ENCODE peak calls at places on chromosomes 5 and 9, in nine cellular contexts. One of them, this sample, is unnamed.

GRCh38 chr9:14836885-14837284 is 73.3 kb downstream of the FREM1 start:
- DNase-seq in AG09309: no peak
- DNase-seq in GM12865: no peak
- DNase-seq in brain microvascular endothelial cell: no peak
- DNase-seq in left ventricle myocardium inferior: no peak
- DNase-seq in A673: no peak
- DNase-seq in right atrium auricular region: no peak
- DNase-seq in HFFc6: no peak
- DNase-seq in progenitor cell of endocrine pancreas: no peak
- DNase-seq in this sample: no peak

GRCh38 chr9:36849943-36850342 is 184.1 kb downstream of the PAX5 start:
- DNase-seq in AG09309: no peak
- DNase-seq in GM12865: no peak
- DNase-seq in brain microvascular endothelial cell: no peak
- DNase-seq in left ventricle myocardium inferior: no peak
- DNase-seq in A673: no peak
- DNase-seq in right atrium auricular region: no peak
- DNase-seq in HFFc6: no peak
- DNase-seq in progenitor cell of endocrine pancreas: no peak
- DNase-seq in this sample: no peak

GRCh38 chr9:117080996-117081395 is 333.9 kb downstream of the ASTN2 start:
- DNase-seq in AG09309: no peak
- DNase-seq in GM12865: no peak
- DNase-seq in brain microvascular endothelial cell: no peak
- DNase-seq in left ventricle myocardium inferior: no peak
- DNase-seq in A673: no peak
- DNase-seq in right atrium auricular region: no peak
- DNase-seq in HFFc6: no peak
- DNase-seq in progenitor cell of endocrine pancreas: no peak
- DNase-seq in this sample: no peak

GRCh38 chr5:35172526-35172925 is 57.8 kb downstream of the PRLR start:
- DNase-seq in AG09309: no peak
- DNase-seq in GM12865: no peak
- DNase-seq in brain microvascular endothelial cell: no peak
- DNase-seq in left ventricle myocardium inferior: no peak
- DNase-seq in A673: no peak
- DNase-seq in right atrium auricular region: no peak
- DNase-seq in HFFc6: no peak
- DNase-seq in progenitor cell of endocrine pancreas: no peak
- DNase-seq in this sample: no peak

GRCh38 chr5:126972062-126972895 is 58.1 kb downstream of the MARCHF3 start:
- DNase-seq in AG09309: no peak
- DNase-seq in GM12865: peak
- DNase-seq in brain microvascular endothelial cell: no peak
- DNase-seq in left ventricle myocardium inferior: no peak
- DNase-seq in A673: no peak
- DNase-seq in right atrium auricular region: no peak
- DNase-seq in HFFc6: no peak
- DNase-seq in progenitor cell of endocrine pancreas: no peak
- DNase-seq in this sample: no peak

GRCh38 chr9:137666505-137666809 is 47.7 kb downstream of the EHMT1 start:
- DNase-seq in AG09309: no peak
- DNase-seq in GM12865: no peak
- DNase-seq in brain microvascular endothelial cell: no peak
- DNase-seq in left ventricle myocardium inferior: peak
- DNase-seq in A673: no peak
- DNase-seq in right atrium auricular region: no peak
- DNase-seq in HFFc6: no peak
- DNase-seq in progenitor cell of endocrine pancreas: no peak
- DNase-seq in this sample: no peak

GRCh38 chr9:113650207-113651131 is 186.9 kb downstream of the RGS3 start:
- DNase-seq in AG09309: no peak
- DNase-seq in GM12865: no peak
- DNase-seq in brain microvascular endothelial cell: peak
- DNase-seq in left ventricle myocardium inferior: no peak
- DNase-seq in A673: no peak
- DNase-seq in right atrium auricular region: no peak
- DNase-seq in HFFc6: peak
- DNase-seq in progenitor cell of endocrine pancreas: no peak
- DNase-seq in this sample: no peak

GRCh38 chr9:76615149-76615548 is 149.1 kb upstream of the PCA3 start:
- DNase-seq in AG09309: no peak
- DNase-seq in GM12865: no peak
- DNase-seq in brain microvascular endothelial cell: no peak
- DNase-seq in left ventricle myocardium inferior: no peak
- DNase-seq in A673: no peak
- DNase-seq in right atrium auricular region: no peak
- DNase-seq in HFFc6: no peak
- DNase-seq in progenitor cell of endocrine pancreas: no peak
- DNase-seq in this sample: no peak

GRCh38 chr5:132663771-132664695 is 6.1 kb downstream of the IL13 start:
- DNase-seq in AG09309: no peak
- DNase-seq in GM12865: peak
- DNase-seq in brain microvascular endothelial cell: no peak
- DNase-seq in left ventricle myocardium inferior: no peak
- DNase-seq in A673: no peak
- DNase-seq in right atrium auricular region: no peak
- DNase-seq in HFFc6: no peak
- DNase-seq in progenitor cell of endocrine pancreas: no peak
- DNase-seq in this sample: no peak

GRCh38 chr9:95756101-95756500 is 119.4 kb upstream of the ERCC6L2 start:
- DNase-seq in AG09309: no peak
- DNase-seq in GM12865: no peak
- DNase-seq in brain microvascular endothelial cell: no peak
- DNase-seq in left ventricle myocardium inferior: no peak
- DNase-seq in A673: no peak
- DNase-seq in right atrium auricular region: no peak
- DNase-seq in HFFc6: no peak
- DNase-seq in progenitor cell of endocrine pancreas: no peak
- DNase-seq in this sample: no peak

GRCh38 chr9:131559416-131560000 is 14.2 kb downstream of the PRRT1B start:
- DNase-seq in AG09309: no peak
- DNase-seq in GM12865: no peak
- DNase-seq in brain microvascular endothelial cell: no peak
- DNase-seq in left ventricle myocardium inferior: no peak
- DNase-seq in A673: no peak
- DNase-seq in right atrium auricular region: no peak
- DNase-seq in HFFc6: no peak
- DNase-seq in progenitor cell of endocrine pancreas: no peak
- DNase-seq in this sample: no peak

GRCh38 chr5:112106878-112107277 is 312.2 kb downstream of the EPB41L4A start:
- DNase-seq in AG09309: no peak
- DNase-seq in GM12865: no peak
- DNase-seq in brain microvascular endothelial cell: no peak
- DNase-seq in left ventricle myocardium inferior: no peak
- DNase-seq in A673: no peak
- DNase-seq in right atrium auricular region: no peak
- DNase-seq in HFFc6: no peak
- DNase-seq in progenitor cell of endocrine pancreas: no peak
- DNase-seq in this sample: no peak

GRCh38 chr5:124747770-124748686 is 1.6 kb upstream of the ZNF608 start:
- DNase-seq in AG09309: no peak
- DNase-seq in GM12865: peak
- DNase-seq in brain microvascular endothelial cell: no peak
- DNase-seq in left ventricle myocardium inferior: no peak
- DNase-seq in A673: peak
- DNase-seq in right atrium auricular region: no peak
- DNase-seq in HFFc6: no peak
- DNase-seq in progenitor cell of endocrine pancreas: no peak
- DNase-seq in this sample: no peak

GRCh38 chr5:3905031-3905430 is 309.4 kb downstream of the IRX1 start:
- DNase-seq in AG09309: no peak
- DNase-seq in GM12865: no peak
- DNase-seq in brain microvascular endothelial cell: no peak
- DNase-seq in left ventricle myocardium inferior: no peak
- DNase-seq in A673: no peak
- DNase-seq in right atrium auricular region: no peak
- DNase-seq in HFFc6: no peak
- DNase-seq in progenitor cell of endocrine pancreas: no peak
- DNase-seq in this sample: no peak

GRCh38 chr9:7216004-7216821 is 458.4 kb downstream of the KDM4C start:
- DNase-seq in AG09309: peak
- DNase-seq in GM12865: no peak
- DNase-seq in brain microvascular endothelial cell: peak
- DNase-seq in left ventricle myocardium inferior: no peak
- DNase-seq in A673: no peak
- DNase-seq in right atrium auricular region: no peak
- DNase-seq in HFFc6: no peak
- DNase-seq in progenitor cell of endocrine pancreas: no peak
- DNase-seq in this sample: no peak

GRCh38 chr9:82961504-82962125 is 101.3 kb downstream of the RASEF start:
- DNase-seq in AG09309: peak
- DNase-seq in GM12865: peak
- DNase-seq in brain microvascular endothelial cell: peak
- DNase-seq in left ventricle myocardium inferior: peak
- DNase-seq in A673: peak
- DNase-seq in right atrium auricular region: no peak
- DNase-seq in HFFc6: peak
- DNase-seq in progenitor cell of endocrine pancreas: peak
- DNase-seq in this sample: peak

DNA sequence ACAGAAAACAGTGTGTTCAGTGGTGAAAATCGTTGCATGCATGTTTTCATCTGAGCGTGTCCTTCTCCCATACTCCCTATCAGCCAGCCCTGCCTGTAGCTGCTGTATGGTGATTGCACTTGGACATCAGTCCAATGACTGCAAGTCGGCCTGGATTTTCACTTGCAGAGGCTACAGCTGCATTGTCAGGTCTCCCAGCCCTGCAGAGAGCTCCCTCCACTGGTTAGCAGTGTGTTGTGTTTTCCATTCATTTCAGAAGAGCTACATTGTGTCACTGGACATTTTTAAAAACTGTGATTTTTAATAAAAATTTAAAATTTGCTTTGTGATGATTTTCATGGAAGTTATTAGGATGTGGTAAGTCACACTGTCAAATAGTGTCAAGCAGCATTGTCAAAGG is 96.6 kb downstream of the SYK start:
- DNase-seq in AG09309: no peak
- DNase-seq in GM12865: no peak
- DNase-seq in brain microvascular endothelial cell: no peak
- DNase-seq in left ventricle myocardium inferior: no peak
- DNase-seq in A673: no peak
- DNase-seq in right atrium auricular region: no peak
- DNase-seq in HFFc6: peak
- DNase-seq in progenitor cell of endocrine pancreas: no peak
- DNase-seq in this sample: no peak
- TF ChIP-seq CTCF in AG09309: peak
- TF ChIP-seq CTCF in GM12865: peak
- TF ChIP-seq CTCF in brain microvascular endothelial cell: peak
- TF ChIP-seq CTCF in left ventricle myocardium inferior: peak
- TF ChIP-seq CTCF in A673: peak
- TF ChIP-seq CTCF in right atrium auricular region: peak
- TF ChIP-seq CTCF in HFFc6: peak
- TF ChIP-seq CTCF in progenitor cell of endocrine pancreas: peak
- TF ChIP-seq CTCF in this sample: no peak

GRCh38 chr9:125360621-125361020 is 99.0 kb downstream of the GAPVD1 start:
- DNase-seq in AG09309: no peak
- DNase-seq in GM12865: peak
- DNase-seq in brain microvascular endothelial cell: no peak
- DNase-seq in left ventricle myocardium inferior: no peak
- DNase-seq in A673: no peak
- DNase-seq in right atrium auricular region: no peak
- DNase-seq in HFFc6: no peak
- DNase-seq in progenitor cell of endocrine pancreas: no peak
- DNase-seq in this sample: no peak

GRCh38 chr9:125359011-125359410 is 97.4 kb downstream of the GAPVD1 start:
- DNase-seq in AG09309: no peak
- DNase-seq in GM12865: no peak
- DNase-seq in brain microvascular endothelial cell: no peak
- DNase-seq in left ventricle myocardium inferior: no peak
- DNase-seq in A673: no peak
- DNase-seq in right atrium auricular region: no peak
- DNase-seq in HFFc6: no peak
- DNase-seq in progenitor cell of endocrine pancreas: no peak
- DNase-seq in this sample: no peak

GRCh38 chr9:125356032-125356431 is 94.4 kb downstream of the GAPVD1 start:
- DNase-seq in AG09309: no peak
- DNase-seq in GM12865: no peak
- DNase-seq in brain microvascular endothelial cell: no peak
- DNase-seq in left ventricle myocardium inferior: no peak
- DNase-seq in A673: no peak
- DNase-seq in right atrium auricular region: no peak
- DNase-seq in HFFc6: no peak
- DNase-seq in progenitor cell of endocrine pancreas: no peak
- DNase-seq in this sample: no peak

GRCh38 chr9:125366676-125367075 is 105.0 kb downstream of the GAPVD1 start:
- DNase-seq in AG09309: no peak
- DNase-seq in GM12865: no peak
- DNase-seq in brain microvascular endothelial cell: no peak
- DNase-seq in left ventricle myocardium inferior: no peak
- DNase-seq in A673: peak
- DNase-seq in right atrium auricular region: no peak
- DNase-seq in HFFc6: no peak
- DNase-seq in progenitor cell of endocrine pancreas: no peak
- DNase-seq in this sample: no peak

GRCh38 chr9:125361837-125362531 is 100.4 kb downstream of the GAPVD1 start:
- DNase-seq in AG09309: no peak
- DNase-seq in GM12865: peak
- DNase-seq in brain microvascular endothelial cell: peak
- DNase-seq in left ventricle myocardium inferior: no peak
- DNase-seq in A673: peak
- DNase-seq in right atrium auricular region: no peak
- DNase-seq in HFFc6: no peak
- DNase-seq in progenitor cell of endocrine pancreas: no peak
- DNase-seq in this sample: no peak
- TF ChIP-seq CTCF in AG09309: peak
- TF ChIP-seq CTCF in GM12865: peak
- TF ChIP-seq CTCF in brain microvascular endothelial cell: peak
- TF ChIP-seq CTCF in left ventricle myocardium inferior: no peak
- TF ChIP-seq CTCF in A673: peak
- TF ChIP-seq CTCF in right atrium auricular region: no peak
- TF ChIP-seq CTCF in HFFc6: peak
- TF ChIP-seq CTCF in progenitor cell of endocrine pancreas: peak
- TF ChIP-seq CTCF in this sample: no peak

GRCh38 chr5:128966375-128966774 is 1.1 kb downstream of the SLC27A6 start:
- DNase-seq in AG09309: no peak
- DNase-seq in GM12865: no peak
- DNase-seq in brain microvascular endothelial cell: no peak
- DNase-seq in left ventricle myocardium inferior: no peak
- DNase-seq in A673: no peak
- DNase-seq in right atrium auricular region: no peak
- DNase-seq in HFFc6: no peak
- DNase-seq in progenitor cell of endocrine pancreas: no peak
- DNase-seq in this sample: no peak
- TF ChIP-seq CTCF in AG09309: no peak
- TF ChIP-seq CTCF in GM12865: no peak
- TF ChIP-seq CTCF in brain microvascular endothelial cell: no peak
- TF ChIP-seq CTCF in left ventricle myocardium inferior: peak
- TF ChIP-seq CTCF in A673: no peak
- TF ChIP-seq CTCF in right atrium auricular region: peak
- TF ChIP-seq CTCF in HFFc6: no peak
- TF ChIP-seq CTCF in progenitor cell of endocrine pancreas: peak
- TF ChIP-seq CTCF in this sample: no peak

DNA sequence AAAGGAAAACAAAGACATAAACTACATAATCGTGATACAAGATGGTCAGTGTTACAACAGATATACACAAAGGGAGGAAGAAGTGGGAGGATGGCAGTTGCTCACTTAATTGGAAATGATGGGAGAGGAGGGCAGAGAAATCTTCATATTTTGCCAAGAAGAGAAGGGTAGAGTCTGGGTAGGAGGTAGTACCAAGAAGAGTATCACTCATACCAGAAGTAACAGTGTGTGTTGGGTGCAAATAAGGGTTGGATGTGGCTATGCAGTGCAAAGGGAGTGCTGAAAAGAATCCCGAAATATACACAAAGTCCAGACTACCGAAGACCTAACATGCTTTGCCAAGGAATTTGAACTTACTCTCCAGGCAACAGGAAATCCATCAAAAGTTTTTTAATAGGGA is 41.0 kb downstream of the ERMP1 start:
- DNase-seq in AG09309: no peak
- DNase-seq in GM12865: no peak
- DNase-seq in brain microvascular endothelial cell: no peak
- DNase-seq in left ventricle myocardium inferior: no peak
- DNase-seq in A673: no peak
- DNase-seq in right atrium auricular region: no peak
- DNase-seq in HFFc6: no peak
- DNase-seq in progenitor cell of endocrine pancreas: no peak
- DNase-seq in this sample: no peak
- TF ChIP-seq CTCF in AG09309: no peak
- TF ChIP-seq CTCF in GM12865: no peak
- TF ChIP-seq CTCF in brain microvascular endothelial cell: no peak
- TF ChIP-seq CTCF in left ventricle myocardium inferior: no peak
- TF ChIP-seq CTCF in A673: no peak
- TF ChIP-seq CTCF in right atrium auricular region: no peak
- TF ChIP-seq CTCF in HFFc6: no peak
- TF ChIP-seq CTCF in progenitor cell of endocrine pancreas: no peak
- TF ChIP-seq CTCF in this sample: no peak